ENCODE peak calls at places on chromosomes 3 and 15, in nine cellular contexts. D is uterus, H is AG09319, W is endodermal cell, Q is HFF-Myc, P is cardiac muscle cell, V is dorsolateral prefrontal cortex, M is B cell, C is left ventricle myocardium inferior. K is an unnamed sample.

GRCh38 chr3:189292667-189293478 is 121.1 kb downstream of the TPRG1 start:
- DNase-seq in D (no peak), H (no peak), W (no peak), Q (no peak), P (no peak), V (no peak), M (no peak), C (no peak), K (peak; percentile 58)

GRCh38 chr3:56796202-56796601 is 5.5 kb downstream of the ARHGEF3 start:
- DNase-seq in D (no peak), H (no peak), W (peak; percentile 18), Q (no peak), P (no peak), V (no peak), M (no peak), C (no peak), K (no peak)

GRCh38 chr3:45199837-45200648 is 26.0 kb downstream of the TMEM158 start:
- DNase-seq in D (no peak), H (no peak), W (peak; percentile 74), Q (peak; percentile 86), P (no peak), V (no peak), M (no peak), C (no peak), K (peak; percentile 99)

GRCh38 chr3:177251756-177252155 is 54.5 kb upstream of the TBL1XR1 start:
- DNase-seq in D (no peak), H (no peak), W (no peak), Q (no peak), P (no peak), V (no peak), M (peak; percentile 48), C (no peak), K (peak; percentile 28)

GRCh38 chr15:47715856-47716445 is 1.4 kb upstream of the SEMA6D start:
- DNase-seq in D (no peak), H (no peak), W (no peak), Q (no peak), P (no peak), V (peak; percentile 80), M (no peak), C (no peak), K (no peak)

GRCh38 chr3:72338942-72339749 is 509.1 kb downstream of the SHQ1 start:
- DNase-seq in D (peak; percentile 43), H (peak; percentile 59), W (no peak), Q (peak; percentile 80), P (no peak), V (no peak), M (no peak), C (peak; percentile 22), K (peak; percentile 98)

GRCh38 chr3:46999516-47000197 is 20.2 kb downstream of the NBEAL2 start:
- DNase-seq in D (no peak), H (no peak), W (no peak), Q (no peak), P (no peak), V (no peak), M (no peak), C (no peak), K (no peak)

GRCh38 chr3:189269356-189269755 is 97.6 kb downstream of the TPRG1 start:
- DNase-seq in D (no peak), H (no peak), W (no peak), Q (no peak), P (no peak), V (no peak), M (no peak), C (no peak), K (peak; percentile 65)

GRCh38 chr3:149494022-149494758 is 19.7 kb downstream of the TM4SF4 start:
- DNase-seq in D (peak; percentile 60), H (no peak), W (peak; percentile 93), Q (peak; percentile 55), P (peak; percentile 85), V (peak; percentile 45), M (peak; percentile 36), C (no peak), K (peak; percentile 62)

GRCh38 chr15:92787116-92787515 is 113.0 kb upstream of the CHD2 start:
- DNase-seq in D (no peak), H (no peak), W (no peak), Q (no peak), P (no peak), V (no peak), M (no peak), C (no peak), K (no peak)

GRCh38 chr15:84725001-84725491 is 9.1 kb upstream of the SEC11A start:
- DNase-seq in D (no peak), H (no peak), W (no peak), Q (no peak), P (no peak), V (no peak), M (peak; percentile 57), C (no peak), K (peak; percentile 21)

GRCh38 chr3:166456291-166456690 is 619.1 kb upstream of the BCHE start:
- DNase-seq in D (no peak), H (no peak), W (no peak), Q (no peak), P (no peak), V (no peak), M (no peak), C (no peak), K (peak; percentile 4)

GRCh38 chr3:104359546-104359945 is 1007.2 kb upstream of the ALCAM start:
- DNase-seq in D (no peak), H (peak; percentile 66), W (no peak), Q (peak; percentile 1), P (peak; percentile 21), V (no peak), M (no peak), C (no peak), K (peak; percentile 62)

GRCh38 chr3:189567772-189568420 is 63.3 kb upstream of the TP63 start:
- DNase-seq in D (no peak), H (no peak), W (no peak), Q (no peak), P (no peak), V (no peak), M (no peak), C (no peak), K (no peak)

DNA sequence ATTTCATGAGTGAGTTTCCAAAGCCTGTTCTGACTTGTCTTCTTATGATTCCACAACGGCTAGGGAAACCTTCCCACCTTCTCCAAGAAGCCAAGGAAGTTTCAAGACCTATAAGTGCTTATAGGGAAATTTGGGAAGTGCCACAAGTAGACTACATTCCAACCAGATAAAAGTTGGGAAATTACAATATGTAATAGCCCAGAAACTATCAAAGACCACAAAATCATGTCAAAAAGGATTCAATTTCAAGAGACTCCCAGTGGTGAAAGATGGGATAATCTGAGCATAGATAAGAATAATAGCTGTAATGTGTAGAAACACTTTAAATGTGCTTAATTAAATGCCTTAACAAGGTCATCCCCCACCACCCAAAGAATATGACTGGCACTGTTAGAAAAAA is 169.2 kb upstream of the SLC2A2 start:
- DNase-seq in D (no peak), H (no peak), W (no peak), Q (no peak), P (no peak), V (no peak), M (no peak), C (no peak), K (peak; percentile 61)
- TF ChIP-seq CTCF in D (no peak), H (no peak), W (peak; percentile 70), Q (no peak), P (peak; percentile 13), V (peak; percentile 10), M (no peak), C (no peak), K (peak; percentile 22)

DNA sequence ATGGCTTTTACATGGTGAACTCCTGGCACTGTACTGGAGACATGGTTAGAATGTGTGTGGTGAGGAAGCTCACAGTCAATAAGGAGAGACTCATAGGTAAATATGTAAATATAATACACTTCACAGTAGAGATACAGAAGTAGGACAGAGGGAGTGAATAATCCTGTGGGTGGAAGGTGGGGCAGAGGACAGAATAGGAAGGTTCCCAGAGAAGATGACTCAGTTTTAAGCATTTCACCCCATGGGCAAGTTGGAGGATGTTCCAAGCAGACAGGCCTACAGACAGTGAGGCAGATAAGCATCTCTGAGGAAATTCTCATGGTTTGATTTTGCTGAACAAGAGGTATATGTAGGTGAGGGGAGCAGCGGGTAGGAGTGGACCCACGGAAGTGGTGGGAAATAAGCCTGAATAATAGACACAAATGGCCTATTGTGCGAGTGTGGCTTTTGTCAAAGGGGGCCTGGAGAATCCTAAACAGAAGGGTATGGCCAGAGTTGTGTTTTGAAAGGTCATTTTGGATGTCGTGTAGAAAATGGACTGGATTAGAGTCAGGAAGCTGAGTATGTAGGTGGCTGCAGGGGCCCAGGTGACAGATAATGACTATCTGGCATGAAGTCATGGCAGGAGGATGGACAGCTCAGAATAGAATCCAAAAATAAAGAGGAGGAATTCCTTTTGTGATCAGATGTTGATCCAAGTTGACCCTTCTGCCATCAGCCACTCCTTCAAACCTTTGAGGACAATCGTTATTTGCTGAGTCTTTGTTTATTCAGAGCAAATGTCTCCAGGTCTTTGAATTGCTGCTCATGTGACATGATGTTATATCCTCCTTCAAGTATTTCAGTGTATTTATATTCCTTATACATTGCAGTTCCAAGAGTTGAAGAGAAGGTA is 97.3 kb upstream of the THRB start:
- DNase-seq in D (no peak), H (no peak), W (no peak), Q (peak; percentile 7), P (no peak), V (no peak), M (no peak), C (no peak), K (peak; percentile 99)
- TF ChIP-seq CTCF in D (no peak), H (no peak), W (no peak), Q (no peak), P (no peak), V (no peak), M (no peak), C (no peak), K (no peak)

DNA sequence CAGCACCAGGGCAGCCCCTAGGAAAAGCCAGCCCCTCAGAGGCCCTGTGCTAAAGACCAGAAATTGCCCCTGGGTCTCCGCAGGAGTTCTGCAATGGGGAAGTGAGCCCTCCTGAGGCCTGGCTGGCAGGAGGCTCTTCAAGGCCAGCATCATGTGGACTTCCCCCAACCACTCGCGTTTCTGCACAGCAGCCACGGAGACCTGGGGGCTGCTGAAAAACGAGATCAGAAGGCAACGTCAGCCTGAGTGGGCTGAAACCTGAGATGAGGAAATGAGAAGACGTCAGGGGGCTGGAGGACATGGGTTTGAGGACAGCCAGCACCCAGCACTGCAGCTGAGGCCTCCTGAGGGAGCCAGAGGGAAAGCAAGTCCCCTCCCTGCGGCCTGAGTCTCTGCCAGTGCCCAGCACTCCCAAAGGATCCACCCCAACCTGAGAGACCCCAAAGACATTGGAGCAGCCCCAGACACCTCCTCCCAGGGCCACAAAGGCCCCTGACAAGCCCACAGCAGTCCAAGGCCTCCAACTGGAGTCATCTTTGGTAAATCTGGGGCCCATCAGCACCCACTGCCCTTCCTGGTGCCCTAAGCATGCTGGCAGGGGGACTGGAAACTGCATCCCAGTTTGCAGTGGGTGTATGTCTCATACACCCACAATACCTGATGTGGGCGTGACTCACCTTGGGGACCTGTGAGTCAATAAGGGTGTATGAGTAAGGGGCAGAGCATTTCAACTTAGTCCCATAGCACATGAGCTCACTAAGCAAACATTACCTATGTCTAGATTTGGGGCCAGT is 29.2 kb upstream of the CYP11A1 start:
- DNase-seq in D (no peak), H (no peak), W (peak; percentile 71), Q (no peak), P (peak; percentile 86), V (no peak), M (peak; percentile 93), C (no peak), K (peak; percentile 99)
- TF ChIP-seq CTCF in D (no peak), H (no peak), W (peak; percentile 36), Q (no peak), P (no peak), V (no peak), M (peak; percentile 10), C (no peak), K (no peak)

GRCh38 chr3:94862703-94863102 is 799.8 kb downstream of the NSUN3 start:
- DNase-seq in D (no peak), H (no peak), W (peak; percentile 61), Q (no peak), P (peak; percentile 16), V (no peak), M (no peak), C (no peak), K (peak; percentile 54)
- TF ChIP-seq CTCF in D (no peak), H (peak; percentile 8), W (peak; percentile 74), Q (peak; percentile 39), P (peak; percentile 38), V (peak; percentile 41), M (no peak), C (peak; percentile 64), K (peak; percentile 86)

K was measured in epithelial cell of esophagus.